ENCODE peak calls at places on chromosomes 11 and 22, in six cellular contexts. V, M, P, W, G and N are unnamed samples.
A peak's percentile ranks its signal among the peaks of the same experiment; 100 is the strongest.

GRCh38 chr22:23251445-23252093 is 71.3 kb downstream of the BCR start:
- DNase-seq in V (no peak), M (no peak), P (peak; percentile 6), W (peak; percentile 61), G (no peak), N (peak; percentile 18)

GRCh38 chr11:65862191-65862735 is 2.0 kb downstream of the MUS81 start:
- DNase-seq in V (no peak), M (no peak), P (no peak), W (no peak), G (no peak), N (no peak)

GRCh38 chr22:48952256-48953102 is 875.2 kb downstream of the BRD1 start:
- DNase-seq in V (no peak), M (peak; percentile 12), P (no peak), W (peak; percentile 10), G (peak; percentile 3), N (no peak)

GRCh38 chr11:42465613-42466012 is 846.2 kb upstream of the API5 start:
- DNase-seq in V (no peak), M (no peak), P (no peak), W (no peak), G (no peak), N (no peak)

GRCh38 chr11:131916633-131917032 is 546.2 kb downstream of the NTM start:
- DNase-seq in V (no peak), M (no peak), P (no peak), W (no peak), G (no peak), N (no peak)

GRCh38 chr11:24093410-24093809 is 403.4 kb upstream of the LUZP2 start:
- DNase-seq in V (no peak), M (no peak), P (no peak), W (no peak), G (no peak), N (no peak)

GRCh38 chr11:112837162-112837826 is 123.9 kb upstream of the NCAM1 start:
- DNase-seq in V (peak; percentile 42), M (peak; percentile 43), P (no peak), W (peak; percentile 59), G (no peak), N (peak; percentile 22)

GRCh38 chr11:120102050-120102861 is 35.7 kb downstream of the TRIM29 start:
- DNase-seq in V (no peak), M (no peak), P (no peak), W (no peak), G (no peak), N (no peak)

GRCh38 chr22:46598737-46599424 is 21.3 kb upstream of the GRAMD4 start:
- DNase-seq in V (no peak), M (no peak), P (no peak), W (no peak), G (no peak), N (peak; percentile 91)

GRCh38 chr11:1197431-1197885 is 25.4 kb upstream of the MUC5B start:
- DNase-seq in V (peak; percentile 26), M (no peak), P (no peak), W (peak; percentile 25), G (no peak), N (no peak)

GRCh38 chr11:68206211-68206610 is 6.9 kb downstream of the KMT5B start:
- DNase-seq in V (no peak), M (no peak), P (peak; percentile 60), W (no peak), G (no peak), N (peak; percentile 80)

GRCh38 chr11:6612816-6613136 is 760 bp upstream of the TAF10 start:
- DNase-seq in V (peak; percentile 53), M (no peak), P (no peak), W (no peak), G (no peak), N (no peak)

GRCh38 chr11:95503047-95503446 is 272.0 kb upstream of the SESN3 start:
- DNase-seq in V (no peak), M (no peak), P (no peak), W (no peak), G (no peak), N (no peak)

GRCh38 chr11:11735586-11735985 is 106.2 kb upstream of the USP47 start:
- DNase-seq in V (no peak), M (no peak), P (no peak), W (no peak), G (no peak), N (no peak)

GRCh38 chr11:18088974-18089373 is 16.9 kb downstream of the SAAL1 start:
- DNase-seq in V (no peak), M (no peak), P (no peak), W (no peak), G (no peak), N (peak; percentile 35)

GRCh38 chr11:117443269-117444186 is 115.9 kb downstream of the CEP164 start:
- DNase-seq in V (peak; percentile 80), M (peak; percentile 78), P (peak; percentile 43), W (peak; percentile 34), G (no peak), N (peak; percentile 53)
- TF ChIP-seq CTCF in V (peak; percentile 48), M (peak; percentile 50), P (no peak), W (no peak), G (no peak), N (peak; percentile 58)

GRCh38 chr11:78920329-78920728 is 345.7 kb upstream of the NARS2 start:
- DNase-seq in V (no peak), M (no peak), P (no peak), W (no peak), G (no peak), N (no peak)
- TF ChIP-seq POLR2A in V (no peak), M (no peak), P (no peak), W (no peak), G (no peak), N (no peak)

GRCh38 chr11:97691061-97691460 is 1301.2 kb downstream of the JRKL start:
- DNase-seq in V (no peak), M (no peak), P (no peak), W (no peak), G (no peak), N (no peak)

GRCh38 chr11:97683733-97684132 is 1293.9 kb downstream of the JRKL start:
- DNase-seq in V (no peak), M (no peak), P (no peak), W (no peak), G (no peak), N (peak; percentile 57)

GRCh38 chr11:97684486-97685439 is 1295.0 kb downstream of the JRKL start:
- DNase-seq in V (no peak), M (no peak), P (no peak), W (no peak), G (no peak), N (no peak)

DNA sequence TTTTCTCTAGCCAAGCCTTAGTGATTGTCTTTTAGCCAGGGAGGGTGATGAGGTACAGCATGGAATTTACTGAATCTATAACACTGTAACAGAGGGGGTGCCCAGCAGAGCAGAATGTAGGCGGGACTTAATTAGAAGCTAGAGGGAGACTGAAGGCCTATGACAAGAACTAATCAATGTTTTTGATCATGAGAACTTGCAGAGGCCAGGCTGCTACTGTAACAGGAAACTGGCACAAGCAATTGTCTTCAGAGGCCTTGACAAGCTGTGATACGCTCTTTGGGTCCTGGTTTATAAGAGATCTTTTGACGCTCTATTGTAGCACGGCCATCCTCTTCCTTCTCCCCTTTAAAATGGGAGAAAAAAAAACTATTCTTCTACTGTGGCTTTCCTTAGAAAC is 1297.3 kb downstream of the JRKL start:
- DNase-seq in V (no peak), M (no peak), P (no peak), W (no peak), G (no peak), N (no peak)
- TF ChIP-seq CTCF in V (no peak), M (no peak), P (no peak), W (no peak), G (no peak), N (no peak)

DNA sequence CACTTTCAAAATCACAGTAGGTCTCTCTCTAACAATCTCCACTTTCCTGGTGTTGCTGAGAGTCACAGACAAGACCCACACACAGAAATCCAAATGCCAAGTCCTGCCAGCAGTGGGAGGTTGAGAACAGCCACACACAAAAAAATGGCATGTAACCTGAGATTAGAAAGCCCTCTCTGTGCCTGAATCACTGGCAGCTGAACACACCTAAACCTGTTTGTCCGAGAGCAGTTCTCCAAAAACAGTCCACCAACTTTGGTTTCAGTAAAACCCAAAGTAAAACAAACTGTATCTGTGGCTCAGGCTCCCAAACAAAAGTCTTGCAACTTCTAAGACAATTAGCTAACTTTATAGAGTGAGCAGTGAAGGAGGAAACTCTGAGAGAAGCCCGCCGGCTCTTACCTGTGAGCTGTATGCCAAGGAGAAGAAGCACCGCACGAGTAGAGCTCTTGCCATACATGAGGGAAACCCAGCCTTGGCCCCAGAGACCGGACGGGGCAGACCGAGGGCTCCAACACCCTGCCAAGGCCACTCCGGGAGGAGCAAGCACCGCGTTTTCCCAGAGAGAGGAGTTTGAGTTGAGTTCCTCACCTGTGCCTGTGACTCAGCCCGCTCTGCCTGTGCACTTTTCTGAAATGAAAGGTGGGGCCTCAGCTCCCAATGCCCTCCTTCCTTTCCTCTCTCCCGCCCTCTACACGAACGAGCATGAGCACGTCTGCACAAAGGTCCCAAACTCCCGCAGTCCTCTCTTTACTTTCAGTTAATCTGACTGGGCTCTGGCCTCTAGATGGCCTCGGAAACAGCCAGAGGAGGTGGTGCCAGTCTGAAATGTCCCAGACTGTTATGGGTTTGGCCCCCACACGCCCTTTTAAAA is at the start of gene MPZL2:
- DNase-seq in V (no peak), M (peak; percentile 23), P (no peak), W (peak; percentile 85), G (peak; percentile 59), N (peak; percentile 8)
- TF ChIP-seq POLR2A in V (no peak), M (no peak), P (no peak), W (no peak), G (no peak), N (no peak)

DNA sequence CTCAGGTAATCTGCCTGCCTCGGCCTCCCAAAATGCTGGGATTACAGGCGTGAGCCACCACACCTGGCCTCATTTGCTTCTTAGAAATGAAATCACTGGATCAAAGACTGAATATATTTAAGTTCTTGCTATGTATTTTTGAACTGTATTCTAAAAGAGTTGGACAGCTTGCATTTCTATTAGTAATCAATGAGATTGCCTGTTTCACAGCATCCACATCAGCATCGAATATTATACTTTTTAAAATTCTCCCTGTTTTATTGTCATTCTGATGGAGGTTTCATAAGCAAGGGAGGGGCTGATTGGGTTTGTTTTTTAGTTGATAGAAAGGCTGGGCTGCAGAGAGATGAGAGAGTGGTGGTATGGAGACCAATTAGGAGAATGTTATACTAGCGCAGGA is 68.7 kb upstream of the CREB3L1 start:
- DNase-seq in V (no peak), M (no peak), P (no peak), W (no peak), G (no peak), N (no peak)
- TF ChIP-seq CTCF in V (no peak), M (no peak), P (no peak), W (no peak), G (no peak), N (no peak)